ENCODE peak calls at places on chromosome 10, in four cellular contexts. H is RCC 7860, Y is hepatocyte, S is AG08396. V is an unnamed sample.

GRCh38 chr10:7855205-7855604 is 36.9 kb downstream of the TAF3 start:
- DNase-seq in Y (no peak), H (no peak), S (no peak), V (no peak)

GRCh38 chr10:124524991-124525653 is 63.5 kb downstream of the LHPP start:
- DNase-seq in H (no peak), S (no peak), Y (peak), V (no peak)

GRCh38 chr10:59991661-59992060 is 85.3 kb upstream of the CCDC6 start:
- DNase-seq in Y (peak), H (peak), S (no peak), V (no peak)

GRCh38 chr10:132392811-132393694 is 3.9 kb upstream of the PWWP2B start:
- DNase-seq in Y (no peak), S (peak), H (peak), V (no peak)

GRCh38 chr10:24551161-24551560 is 172.5 kb downstream of the ARHGAP21 start:
- DNase-seq in S (no peak), Y (no peak), H (no peak), V (no peak)

GRCh38 chr10:33005322-33006282 is 47.6 kb upstream of the ITGB1 start:
- DNase-seq in Y (peak), H (peak), S (peak), V (peak)

GRCh38 chr10:63554666-63555065 is 33.5 kb downstream of the REEP3 start:
- DNase-seq in Y (no peak), S (peak), H (peak), V (peak)

GRCh38 chr10:7444576-7445226 is 33.9 kb upstream of the SFMBT2 start:
- DNase-seq in H (no peak), Y (peak), S (no peak), V (no peak)

GRCh38 chr10:49050338-49050737 is 65.0 kb downstream of the VSTM4 start:
- DNase-seq in H (no peak), S (no peak), Y (no peak), V (no peak)

GRCh38 chr10:100287756-100288155 is 1.3 kb upstream of the BLOC1S2 start:
- DNase-seq in Y (no peak), S (no peak), H (no peak), V (no peak)

GRCh38 chr10:69910566-69910965 is 108.9 kb downstream of the COL13A1 start:
- DNase-seq in S (no peak), H (no peak), Y (no peak), V (no peak)

GRCh38 chr10:129914960-129915359 is 49.1 kb downstream of the EBF3 start:
- DNase-seq in H (no peak), S (no peak), Y (no peak), V (no peak)

GRCh38 chr10:67115972-67116371 is 190.1 kb downstream of the LRRTM3 start:
- DNase-seq in Y (no peak), S (no peak), H (peak), V (no peak)

GRCh38 chr10:108597657-108598319 is 1325.5 kb downstream of the XPNPEP1 start:
- DNase-seq in H (no peak), S (no peak), Y (no peak), V (no peak)

GRCh38 chr10:27819781-27820531 is 74.3 kb upstream of the MKX start:
- DNase-seq in S (peak), Y (peak), H (no peak), V (no peak)

GRCh38 chr10:12431453-12432101 is 82.2 kb downstream of the CAMK1D start:
- DNase-seq in S (no peak), Y (no peak), H (no peak), V (no peak)

GRCh38 chr10:77505431-77506334 is 131.9 kb downstream of the KCNMA1 start:
- DNase-seq in S (peak), H (peak), Y (peak), V (no peak)

GRCh38 chr10:45456822-45457221 is 82.8 kb downstream of the ALOX5 start:
- DNase-seq in H (no peak), Y (no peak), S (no peak), V (no peak)